ENCODE peak calls at places on chromosomes 16 and 17, in eight cellular contexts. One of them, this sample, is unnamed.

GRCh38 chr16:50509521-50510341 is 38.5 kb upstream of the NKD1 start:
- DNase-seq in fibroblast of the aortic adventitia: peak
- DNase-seq in CD8-positive, alpha-beta T cell: no peak
- DNase-seq in HAP-1: no peak
- DNase-seq in fibroblast of villous mesenchyme: peak
- DNase-seq in fibroblast of lung: no peak
- DNase-seq in H7: peak
- DNase-seq in ascending aorta: no peak
- DNase-seq in this sample: peak

GRCh38 chr17:66717680-66718079 is 117.2 kb upstream of the CACNG5 start:
- DNase-seq in fibroblast of the aortic adventitia: no peak
- DNase-seq in CD8-positive, alpha-beta T cell: no peak
- DNase-seq in HAP-1: no peak
- DNase-seq in fibroblast of villous mesenchyme: no peak
- DNase-seq in fibroblast of lung: peak
- DNase-seq in H7: no peak
- DNase-seq in ascending aorta: no peak
- DNase-seq in this sample: no peak

GRCh38 chr17:55086635-55087058 is 118.1 kb downstream of the STXBP4 start:
- DNase-seq in fibroblast of the aortic adventitia: peak
- DNase-seq in CD8-positive, alpha-beta T cell: no peak
- DNase-seq in HAP-1: no peak
- DNase-seq in fibroblast of villous mesenchyme: peak
- DNase-seq in fibroblast of lung: peak
- DNase-seq in H7: no peak
- DNase-seq in ascending aorta: no peak
- DNase-seq in this sample: peak

GRCh38 chr17:34567665-34568064 is 11.7 kb upstream of the TMEM132E start:
- DNase-seq in fibroblast of the aortic adventitia: no peak
- DNase-seq in CD8-positive, alpha-beta T cell: no peak
- DNase-seq in HAP-1: no peak
- DNase-seq in fibroblast of villous mesenchyme: no peak
- DNase-seq in fibroblast of lung: no peak
- DNase-seq in H7: peak
- DNase-seq in ascending aorta: no peak
- DNase-seq in this sample: no peak

GRCh38 chr17:52136173-52136572 is 22.3 kb downstream of the CA10 start:
- DNase-seq in fibroblast of the aortic adventitia: no peak
- DNase-seq in CD8-positive, alpha-beta T cell: no peak
- DNase-seq in HAP-1: peak
- DNase-seq in fibroblast of villous mesenchyme: no peak
- DNase-seq in fibroblast of lung: no peak
- DNase-seq in H7: no peak
- DNase-seq in ascending aorta: no peak
- DNase-seq in this sample: no peak

GRCh38 chr17:79833744-79834574 is 5.3 kb downstream of the CBX4 start:
- DNase-seq in fibroblast of the aortic adventitia: no peak
- DNase-seq in CD8-positive, alpha-beta T cell: no peak
- DNase-seq in HAP-1: no peak
- DNase-seq in fibroblast of villous mesenchyme: no peak
- DNase-seq in fibroblast of lung: no peak
- DNase-seq in H7: peak
- DNase-seq in ascending aorta: no peak
- DNase-seq in this sample: no peak

GRCh38 chr17:21194210-21194609 is 19.8 kb downstream of the TMEM11 start:
- DNase-seq in fibroblast of the aortic adventitia: no peak
- DNase-seq in CD8-positive, alpha-beta T cell: no peak
- DNase-seq in HAP-1: no peak
- DNase-seq in fibroblast of villous mesenchyme: peak
- DNase-seq in fibroblast of lung: no peak
- DNase-seq in H7: no peak
- DNase-seq in ascending aorta: no peak
- DNase-seq in this sample: no peak

GRCh38 chr16:15649727-15650018 is 372 bp upstream of the NDE1 start:
- DNase-seq in fibroblast of the aortic adventitia: no peak
- DNase-seq in CD8-positive, alpha-beta T cell: no peak
- DNase-seq in HAP-1: no peak
- DNase-seq in fibroblast of villous mesenchyme: no peak
- DNase-seq in fibroblast of lung: no peak
- DNase-seq in H7: no peak
- DNase-seq in ascending aorta: no peak
- DNase-seq in this sample: no peak

GRCh38 chr17:28598389-28598788 is 436 bp downstream of the SPAG5 start:
- DNase-seq in fibroblast of the aortic adventitia: no peak
- DNase-seq in CD8-positive, alpha-beta T cell: no peak
- DNase-seq in HAP-1: no peak
- DNase-seq in fibroblast of villous mesenchyme: no peak
- DNase-seq in fibroblast of lung: no peak
- DNase-seq in H7: no peak
- DNase-seq in ascending aorta: no peak
- DNase-seq in this sample: no peak

GRCh38 chr17:65630502-65630901 is 69.1 kb upstream of the AXIN2 start:
- DNase-seq in fibroblast of the aortic adventitia: no peak
- DNase-seq in CD8-positive, alpha-beta T cell: no peak
- DNase-seq in HAP-1: no peak
- DNase-seq in fibroblast of villous mesenchyme: no peak
- DNase-seq in fibroblast of lung: no peak
- DNase-seq in H7: no peak
- DNase-seq in ascending aorta: no peak
- DNase-seq in this sample: no peak

GRCh38 chr17:19533718-19534561 is at the start of gene SLC47A1:
- DNase-seq in fibroblast of the aortic adventitia: peak
- DNase-seq in CD8-positive, alpha-beta T cell: no peak
- DNase-seq in HAP-1: peak
- DNase-seq in fibroblast of villous mesenchyme: peak
- DNase-seq in fibroblast of lung: peak
- DNase-seq in H7: peak
- DNase-seq in ascending aorta: no peak
- DNase-seq in this sample: peak
- H3K4me3 ChIP-seq in fibroblast of the aortic adventitia: peak
- H3K4me3 ChIP-seq in CD8-positive, alpha-beta T cell: peak
- H3K4me3 ChIP-seq in HAP-1: peak
- H3K4me3 ChIP-seq in fibroblast of villous mesenchyme: peak
- H3K4me3 ChIP-seq in fibroblast of lung: no peak
- H3K4me3 ChIP-seq in H7: peak
- H3K4me3 ChIP-seq in ascending aorta: peak
- H3K4me3 ChIP-seq in this sample: peak

DNA sequence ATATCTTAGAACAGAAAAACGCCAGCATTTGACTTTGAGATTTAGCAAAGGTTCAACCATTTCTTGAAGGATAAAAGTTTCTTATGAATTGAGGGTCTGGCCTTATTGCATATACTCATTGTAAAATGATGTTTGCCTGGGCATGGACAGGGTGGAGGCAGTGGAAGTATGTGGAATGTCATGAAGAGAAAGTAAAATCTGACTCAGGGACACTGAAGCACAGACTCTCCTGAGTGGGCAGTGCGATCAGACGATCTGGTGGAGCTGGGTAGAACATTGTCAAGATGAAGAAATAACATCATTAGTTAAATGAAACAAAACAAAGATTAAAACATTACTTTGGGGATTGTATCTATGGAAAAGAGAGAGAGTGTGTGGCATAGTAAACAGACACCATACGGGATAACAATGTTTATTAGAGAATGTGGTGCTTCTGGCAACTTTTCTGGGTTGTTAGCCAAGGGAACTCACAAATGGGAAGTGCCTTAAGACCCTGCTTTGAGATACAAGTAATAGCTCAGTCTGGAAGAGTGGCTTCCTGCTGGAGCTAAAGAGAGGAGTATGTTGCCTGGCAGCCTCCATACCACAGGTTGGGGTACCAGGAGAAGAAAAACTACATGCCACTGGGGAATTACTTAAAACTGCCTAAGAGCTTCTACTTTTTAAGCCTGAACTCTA is 4.5 kb downstream of the MAP3K3 start:
- DNase-seq in fibroblast of the aortic adventitia: peak
- DNase-seq in CD8-positive, alpha-beta T cell: no peak
- DNase-seq in HAP-1: no peak
- DNase-seq in fibroblast of villous mesenchyme: peak
- DNase-seq in fibroblast of lung: peak
- DNase-seq in H7: no peak
- DNase-seq in ascending aorta: no peak
- DNase-seq in this sample: peak
- H3K4me3 ChIP-seq in fibroblast of the aortic adventitia: peak
- H3K4me3 ChIP-seq in CD8-positive, alpha-beta T cell: no peak
- H3K4me3 ChIP-seq in HAP-1: no peak
- H3K4me3 ChIP-seq in fibroblast of villous mesenchyme: no peak
- H3K4me3 ChIP-seq in fibroblast of lung: no peak
- H3K4me3 ChIP-seq in H7: no peak
- H3K4me3 ChIP-seq in ascending aorta: no peak
- H3K4me3 ChIP-seq in this sample: no peak

GRCh38 chr17:73641779-73642580 is 2.3 kb downstream of the SDK2 start:
- DNase-seq in fibroblast of the aortic adventitia: no peak
- DNase-seq in CD8-positive, alpha-beta T cell: no peak
- DNase-seq in HAP-1: no peak
- DNase-seq in fibroblast of villous mesenchyme: no peak
- DNase-seq in fibroblast of lung: no peak
- DNase-seq in H7: peak
- DNase-seq in ascending aorta: no peak
- DNase-seq in this sample: no peak
- H3K4me3 ChIP-seq in fibroblast of the aortic adventitia: no peak
- H3K4me3 ChIP-seq in CD8-positive, alpha-beta T cell: no peak
- H3K4me3 ChIP-seq in HAP-1: no peak
- H3K4me3 ChIP-seq in fibroblast of villous mesenchyme: no peak
- H3K4me3 ChIP-seq in fibroblast of lung: no peak
- H3K4me3 ChIP-seq in H7: no peak
- H3K4me3 ChIP-seq in ascending aorta: peak
- H3K4me3 ChIP-seq in this sample: no peak

GRCh38 chr17:68599873-68600122 is 1.4 kb downstream of the FAM20A start:
- DNase-seq in fibroblast of the aortic adventitia: no peak
- DNase-seq in CD8-positive, alpha-beta T cell: no peak
- DNase-seq in HAP-1: no peak
- DNase-seq in fibroblast of villous mesenchyme: no peak
- DNase-seq in fibroblast of lung: no peak
- DNase-seq in H7: no peak
- DNase-seq in ascending aorta: no peak
- DNase-seq in this sample: no peak

GRCh38 chr17:68599091-68599872 is 1.9 kb downstream of the FAM20A start:
- DNase-seq in fibroblast of the aortic adventitia: peak
- DNase-seq in CD8-positive, alpha-beta T cell: no peak
- DNase-seq in HAP-1: peak
- DNase-seq in fibroblast of villous mesenchyme: peak
- DNase-seq in fibroblast of lung: no peak
- DNase-seq in H7: no peak
- DNase-seq in ascending aorta: no peak
- DNase-seq in this sample: no peak

GRCh38 chr17:68598074-68598473 is 3.1 kb downstream of the FAM20A start:
- DNase-seq in fibroblast of the aortic adventitia: no peak
- DNase-seq in CD8-positive, alpha-beta T cell: no peak
- DNase-seq in HAP-1: no peak
- DNase-seq in fibroblast of villous mesenchyme: no peak
- DNase-seq in fibroblast of lung: no peak
- DNase-seq in H7: no peak
- DNase-seq in ascending aorta: no peak
- DNase-seq in this sample: no peak

GRCh38 chr17:68600123-68600880 is 865 bp downstream of the FAM20A start:
- DNase-seq in fibroblast of the aortic adventitia: no peak
- DNase-seq in CD8-positive, alpha-beta T cell: no peak
- DNase-seq in HAP-1: no peak
- DNase-seq in fibroblast of villous mesenchyme: no peak
- DNase-seq in fibroblast of lung: no peak
- DNase-seq in H7: peak
- DNase-seq in ascending aorta: no peak
- DNase-seq in this sample: no peak

DNA sequence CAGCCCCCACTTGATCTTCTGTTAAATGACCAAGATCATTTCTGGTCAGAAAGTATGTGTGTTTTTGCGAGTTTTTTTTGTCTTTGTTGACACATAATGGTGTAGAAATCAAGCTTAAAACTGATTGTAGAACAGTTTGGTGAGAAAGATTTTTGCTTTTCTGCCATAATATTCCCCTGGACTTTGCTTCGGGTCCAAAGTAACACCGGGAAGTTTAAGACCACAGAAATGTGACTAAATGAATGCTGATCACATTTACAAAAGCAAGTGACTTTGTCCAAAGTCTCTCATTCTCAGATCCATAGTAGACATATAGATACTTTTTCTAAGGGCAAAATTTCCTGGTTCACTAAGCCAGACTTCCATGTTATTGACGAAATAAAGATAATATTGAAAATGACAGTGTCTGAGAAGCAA is 2.6 kb downstream of the FAM20A start:
- DNase-seq in fibroblast of the aortic adventitia: no peak
- DNase-seq in CD8-positive, alpha-beta T cell: no peak
- DNase-seq in HAP-1: no peak
- DNase-seq in fibroblast of villous mesenchyme: no peak
- DNase-seq in fibroblast of lung: no peak
- DNase-seq in H7: no peak
- DNase-seq in ascending aorta: no peak
- DNase-seq in this sample: no peak
- H3K4me3 ChIP-seq in fibroblast of the aortic adventitia: peak
- H3K4me3 ChIP-seq in CD8-positive, alpha-beta T cell: no peak
- H3K4me3 ChIP-seq in HAP-1: peak
- H3K4me3 ChIP-seq in fibroblast of villous mesenchyme: peak
- H3K4me3 ChIP-seq in fibroblast of lung: no peak
- H3K4me3 ChIP-seq in H7: peak
- H3K4me3 ChIP-seq in ascending aorta: no peak
- H3K4me3 ChIP-seq in this sample: no peak

DNA sequence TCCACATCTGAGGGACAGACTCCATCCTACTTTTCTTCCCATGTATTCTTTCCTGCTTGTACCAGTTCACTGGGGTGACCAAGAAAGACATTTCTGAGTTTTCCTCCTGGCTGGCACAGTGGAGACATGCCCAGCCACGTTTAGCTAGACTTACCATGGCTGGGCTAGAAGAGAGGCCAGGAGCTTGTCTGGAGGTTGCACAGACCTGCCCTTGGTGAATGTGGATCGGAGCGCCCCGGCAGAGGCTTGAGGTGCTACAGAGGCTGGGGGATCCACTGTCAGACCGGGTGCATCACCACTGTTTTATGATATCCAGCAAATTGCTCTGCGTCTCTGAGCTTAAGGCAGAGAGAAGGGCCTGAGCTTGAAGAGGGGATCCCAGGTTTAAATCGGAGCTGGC is 3.5 kb downstream of the IL4R start:
- DNase-seq in fibroblast of the aortic adventitia: no peak
- DNase-seq in CD8-positive, alpha-beta T cell: no peak
- DNase-seq in HAP-1: no peak
- DNase-seq in fibroblast of villous mesenchyme: no peak
- DNase-seq in fibroblast of lung: no peak
- DNase-seq in H7: no peak
- DNase-seq in ascending aorta: no peak
- DNase-seq in this sample: no peak
- H3K4me3 ChIP-seq in fibroblast of the aortic adventitia: no peak
- H3K4me3 ChIP-seq in CD8-positive, alpha-beta T cell: no peak
- H3K4me3 ChIP-seq in HAP-1: no peak
- H3K4me3 ChIP-seq in fibroblast of villous mesenchyme: no peak
- H3K4me3 ChIP-seq in fibroblast of lung: no peak
- H3K4me3 ChIP-seq in H7: no peak
- H3K4me3 ChIP-seq in ascending aorta: no peak
- H3K4me3 ChIP-seq in this sample: peak

DNA sequence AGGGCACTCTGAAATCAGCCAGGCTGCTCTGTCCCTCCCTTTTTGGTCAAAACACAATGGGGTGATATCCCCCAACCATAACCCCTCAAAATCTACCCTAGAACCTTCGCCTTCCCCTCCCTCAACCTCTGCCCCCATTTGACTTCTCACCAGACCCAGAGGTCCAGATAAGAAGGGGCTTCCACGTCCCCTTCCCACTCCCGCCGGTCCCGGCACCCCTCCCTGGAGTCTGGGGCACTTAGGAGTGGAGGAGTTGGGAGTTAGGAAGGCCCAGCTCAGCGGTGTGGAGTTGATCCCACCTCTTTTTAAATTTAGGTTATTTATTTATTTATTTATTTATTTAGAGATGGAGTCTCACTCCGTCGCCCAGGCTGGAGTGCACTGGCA is 619 bp upstream of the TMEM92 start:
- DNase-seq in fibroblast of the aortic adventitia: no peak
- DNase-seq in CD8-positive, alpha-beta T cell: no peak
- DNase-seq in HAP-1: no peak
- DNase-seq in fibroblast of villous mesenchyme: no peak
- DNase-seq in fibroblast of lung: no peak
- DNase-seq in H7: no peak
- DNase-seq in ascending aorta: no peak
- DNase-seq in this sample: no peak
- H3K4me3 ChIP-seq in fibroblast of the aortic adventitia: no peak
- H3K4me3 ChIP-seq in CD8-positive, alpha-beta T cell: no peak
- H3K4me3 ChIP-seq in HAP-1: peak
- H3K4me3 ChIP-seq in fibroblast of villous mesenchyme: peak
- H3K4me3 ChIP-seq in fibroblast of lung: no peak
- H3K4me3 ChIP-seq in H7: peak
- H3K4me3 ChIP-seq in ascending aorta: peak
- H3K4me3 ChIP-seq in this sample: no peak

This sample was measured in fibroblast of pulmonary artery.